ENCODE peak calls at places on chromosomes 7 and 10, in six cellular contexts. S, J, H, G, Q and U are unnamed samples.

GRCh38 chr10:103139803-103140202 is 53.3 kb downstream of the NT5C2 start:
- DNase-seq in S (no peak), J (no peak), H (no peak), G (no peak), Q (no peak), U (no peak)

GRCh38 chr7:2110586-2111396 is 122.0 kb downstream of the MAD1L1 start:
- DNase-seq in S (no peak), J (no peak), H (no peak), G (no peak), Q (no peak), U (no peak)

GRCh38 chr10:98260752-98261151 is 7.2 kb downstream of the LOXL4 start:
- DNase-seq in S (no peak), J (no peak), H (no peak), G (no peak), Q (no peak), U (no peak)

GRCh38 chr7:150949564-150949963 is 28.6 kb downstream of the KCNH2 start:
- DNase-seq in S (no peak), J (no peak), H (no peak), G (no peak), Q (no peak), U (no peak)

GRCh38 chr7:159328096-159328495 is 183.4 kb upstream of the VIPR2 start:
- DNase-seq in S (no peak), J (no peak), H (no peak), G (no peak), Q (no peak), U (no peak)

GRCh38 chr10:46284286-46285229 is 2.2 kb upstream of the ANTXRL start:
- DNase-seq in S (peak), J (no peak), H (peak), G (peak), Q (peak), U (peak)

GRCh38 chr10:106528702-106529101 is 635.8 kb downstream of the SORCS1 start:
- DNase-seq in S (no peak), J (no peak), H (no peak), G (no peak), Q (no peak), U (no peak)

GRCh38 chr7:41110186-41110585 is 592.7 kb downstream of the INHBA start:
- DNase-seq in S (no peak), J (no peak), H (no peak), G (no peak), Q (no peak), U (peak)

GRCh38 chr10:51937736-51938135 is 238.3 kb upstream of the CSTF2T start:
- DNase-seq in S (no peak), J (peak), H (no peak), G (no peak), Q (no peak), U (peak)

GRCh38 chr7:44131173-44132009 is 8.0 kb upstream of the POLD2 start:
- DNase-seq in S (no peak), J (no peak), H (no peak), G (no peak), Q (peak), U (peak)

GRCh38 chr10:53601260-53601875 is 828.8 kb upstream of the MBL2 start:
- DNase-seq in S (no peak), J (no peak), H (no peak), G (no peak), Q (peak), U (peak)

DNA sequence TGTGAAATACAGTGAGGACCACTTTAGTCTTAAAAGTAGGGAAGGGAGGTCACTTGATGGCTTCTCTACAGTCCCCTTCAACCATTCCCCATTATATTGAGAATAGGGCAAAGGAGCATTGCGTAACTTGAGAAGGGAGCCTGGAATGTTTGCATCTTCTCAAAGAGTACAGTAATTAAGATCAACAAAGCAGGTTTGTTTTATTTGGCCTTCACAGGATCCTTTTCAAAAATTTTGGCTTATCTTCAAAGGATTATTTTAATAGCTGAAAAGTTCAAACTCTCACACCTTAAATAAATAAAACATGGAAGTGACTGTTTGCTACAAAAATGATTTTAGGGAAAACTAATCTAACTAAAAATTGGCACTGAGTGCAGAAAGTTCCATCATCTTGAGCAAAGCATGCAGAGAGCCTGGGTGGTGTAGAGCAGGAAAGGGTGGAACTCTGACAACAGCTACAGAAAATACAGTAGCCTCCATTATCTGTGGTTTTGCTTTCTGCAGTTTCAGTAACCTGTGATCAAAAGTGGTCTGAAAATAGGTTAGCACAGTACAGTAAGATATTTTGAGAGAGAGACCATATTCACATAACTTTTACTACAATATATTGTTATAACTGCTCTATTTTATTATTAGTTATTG is 214.0 kb downstream of the MDFIC start:
- DNase-seq in S (no peak), J (no peak), H (no peak), G (no peak), Q (peak), U (peak)
- H3K4me3 ChIP-seq in S (no peak), J (no peak), H (no peak), G (no peak), Q (no peak), U (no peak)

GRCh38 chr10:484441-484924 is 205.0 kb downstream of the DIP2C start:
- DNase-seq in S (peak), J (no peak), H (no peak), G (peak), Q (peak), U (peak)
- H3K4me3 ChIP-seq in S (no peak), J (peak), H (no peak), G (peak), Q (no peak), U (peak)

DNA sequence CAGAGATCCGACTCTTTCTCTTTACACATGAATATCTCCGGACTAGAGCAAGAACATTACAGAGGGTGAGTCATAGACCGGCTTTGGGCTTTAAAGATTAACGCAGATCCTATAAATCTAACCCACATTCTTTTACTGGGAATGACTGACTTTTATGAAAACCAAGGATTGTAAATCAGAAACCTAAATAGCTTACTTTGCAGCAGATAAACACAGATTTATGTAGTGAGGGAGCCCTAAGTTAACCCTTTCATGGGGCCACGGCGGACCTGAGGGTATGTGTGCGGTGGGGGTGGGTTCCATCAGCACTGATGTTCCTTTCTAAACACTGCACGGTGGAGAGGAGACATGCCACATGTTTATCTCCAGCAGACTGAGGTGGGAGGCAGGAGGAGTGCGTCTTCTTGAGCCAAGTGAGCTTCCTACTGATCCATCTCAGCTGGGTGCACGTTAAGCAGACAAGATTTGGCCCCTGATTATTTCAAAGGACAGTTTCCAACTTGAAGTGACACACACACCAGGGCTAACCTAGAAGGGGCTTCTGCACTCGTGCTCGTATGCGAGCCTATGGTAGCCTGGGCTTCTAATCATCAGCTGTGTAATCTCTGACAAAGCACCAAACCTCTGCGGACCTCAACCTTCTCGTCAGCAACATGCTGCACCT is 127.6 kb downstream of the WDR11 start:
- DNase-seq in S (no peak), J (no peak), H (no peak), G (no peak), Q (no peak), U (peak)
- H3K4me3 ChIP-seq in S (no peak), J (no peak), H (no peak), G (peak), Q (peak), U (peak)

DNA sequence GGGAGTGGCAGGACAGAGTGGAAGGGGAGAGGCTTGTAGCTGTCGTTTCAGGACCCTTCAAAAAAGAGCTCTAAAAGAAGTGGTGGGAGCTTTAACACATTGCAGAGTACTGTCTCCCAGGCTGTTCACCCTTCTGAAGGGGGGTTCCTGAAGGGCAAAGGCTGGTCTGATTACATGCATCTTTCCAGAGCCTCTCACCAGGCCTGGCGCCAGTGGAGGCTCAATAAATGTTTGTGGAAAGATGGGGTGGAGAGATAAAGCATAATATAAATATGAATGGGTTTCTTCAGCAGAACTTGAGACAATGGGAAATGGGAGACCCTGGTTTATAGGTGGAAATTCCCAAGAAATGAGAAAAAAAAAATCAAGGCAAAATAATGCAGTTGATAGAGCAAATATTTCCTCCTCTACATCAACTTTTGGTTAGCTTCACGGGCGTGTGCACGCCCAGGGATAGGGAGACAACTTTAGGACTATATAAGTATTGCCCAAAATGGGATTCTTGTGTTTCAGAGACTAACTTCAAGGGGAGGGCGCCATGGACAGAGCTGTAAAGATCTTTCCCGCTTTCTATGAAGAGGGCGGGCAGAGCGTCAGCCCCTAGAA is 613 bp upstream of the BUB3 start:
- DNase-seq in S (no peak), J (no peak), H (no peak), G (no peak), Q (no peak), U (no peak)
- H3K4me3 ChIP-seq in S (no peak), J (no peak), H (no peak), G (no peak), Q (no peak), U (no peak)

GRCh38 chr7:55473935-55474334 is 98.4 kb downstream of the VOPP1 start:
- DNase-seq in S (no peak), J (no peak), H (no peak), G (peak), Q (no peak), U (no peak)
- H3K4me3 ChIP-seq in S (no peak), J (no peak), H (no peak), G (no peak), Q (no peak), U (no peak)